ENCODE peak calls at places on chromosomes 3 and 15, in four cellular contexts. T is cardiac fibroblast; G is CD8-positive, alpha-beta memory T cell; N is lower leg skin. C is an unnamed sample.

GRCh38 chr3:174581551-174581950 is 277.6 kb upstream of the NAALADL2 start:
- DNase-seq in T (peak; percentile 14), G (no peak), N (no peak), C (no peak)

GRCh38 chr3:45084820-45085816 is 59.0 kb downstream of the CLEC3B start:
- DNase-seq in T (peak; percentile 92), G (no peak), N (no peak), C (no peak)

GRCh38 chr15:40092416-40093223 is 16.1 kb downstream of the BMF start:
- DNase-seq in T (peak; percentile 19), G (no peak), N (peak; percentile 80), C (no peak)

GRCh38 chr3:49500408-49501257 is 30.6 kb downstream of the DAG1 start:
- DNase-seq in T (peak; percentile 98), G (no peak), N (peak; percentile 83), C (no peak)

GRCh38 chr3:170196833-170197232 is 15.3 kb upstream of the PHC3 start:
- DNase-seq in T (peak; percentile 37), G (no peak), N (no peak), C (no peak)

GRCh38 chr3:38151667-38152265 is 13.3 kb downstream of the MYD88 start:
- DNase-seq in T (peak; percentile 73), G (no peak), N (no peak), C (no peak)

GRCh38 chr15:75024102-75024636 is 779 bp downstream of the PPCDC start:
- DNase-seq in T (peak; percentile 47), G (no peak), N (no peak), C (no peak)

GRCh38 chr3:14174483-14174882 is 3.9 kb downstream of the XPC start:
- DNase-seq in T (peak; percentile 42), G (no peak), N (no peak), C (no peak)

GRCh38 chr15:77836116-77836798 is 203.5 kb upstream of the LINGO1 start:
- DNase-seq in T (peak; percentile 33), G (no peak), N (no peak), C (no peak)

GRCh38 chr3:48795997-48796732 is 51.5 kb downstream of the PRKAR2A start:
- DNase-seq in T (no peak), G (no peak), N (no peak), C (no peak)

GRCh38 chr3:61561374-61562041 is at the start of gene PTPRG:
- DNase-seq in T (peak; percentile 94), G (no peak), N (peak; percentile 88), C (peak; percentile 90)

GRCh38 chr3:42115946-42116345 is 24.8 kb downstream of the TRAK1 start:
- DNase-seq in T (no peak), G (no peak), N (no peak), C (no peak)

GRCh38 chr3:48928679-48929078 is 10.0 kb downstream of the ARIH2 start:
- DNase-seq in T (peak; percentile 45), G (no peak), N (no peak), C (no peak)

GRCh38 chr15:101043011-101043410 is 123.9 kb downstream of the LRRK1 start:
- DNase-seq in T (no peak), G (no peak), N (no peak), C (no peak)

GRCh38 chr3:160661660-160662059 is 15.3 kb upstream of the ARL14 start:
- DNase-seq in T (no peak), G (no peak), N (no peak), C (no peak)

GRCh38 chr3:65328148-65328547 is 640.3 kb upstream of the ADAMTS9 start:
- DNase-seq in T (no peak), G (no peak), N (no peak), C (no peak)

GRCh38 chr3:139189943-139190342 is 145.3 kb upstream of the PRR23C start:
- DNase-seq in T (no peak), G (no peak), N (no peak), C (no peak)

GRCh38 chr3:132445812-132446211 is 28.5 kb downstream of the DNAJC13 start:
- DNase-seq in T (peak; percentile 61), G (no peak), N (no peak), C (no peak)

GRCh38 chr3:178275793-178276192 is 260.4 kb upstream of the KCNMB2 start:
- DNase-seq in T (no peak), G (no peak), N (no peak), C (no peak)

GRCh38 chr3:146685050-146685814 is 80.1 kb upstream of the PLSCR5 start:
- DNase-seq in T (no peak), G (no peak), N (no peak), C (no peak)

GRCh38 chr3:35946121-35946856 is 307.0 kb downstream of the ARPP21 start:
- DNase-seq in T (peak; percentile 73), G (no peak), N (no peak), C (no peak)

GRCh38 chr15:88447206-88447605 is 20.0 kb downstream of the MRPL46 start:
- DNase-seq in T (no peak), G (no peak), N (no peak), C (no peak)

GRCh38 chr3:167783781-167784180 is 48.3 kb downstream of the SERPINI1 start:
- DNase-seq in T (no peak), G (no peak), N (no peak), C (no peak)

GRCh38 chr3:50010959-50011358 is 71.0 kb downstream of the RBM6 start:
- DNase-seq in T (peak; percentile 49), G (no peak), N (no peak), C (no peak)

GRCh38 chr3:70999730-71000129 is 583.8 kb downstream of the FOXP1 start:
- DNase-seq in T (peak; percentile 81), G (no peak), N (no peak), C (no peak)

GRCh38 chr3:5010706-5011554 is 31.7 kb downstream of the BHLHE40 start:
- DNase-seq in T (no peak), G (peak; percentile 50), N (no peak), C (no peak)

GRCh38 chr3:17356581-17356980 is 385.9 kb downstream of the TBC1D5 start:
- DNase-seq in T (peak; percentile 18), G (no peak), N (no peak), C (no peak)
- H3K4me3 ChIP-seq in T (no peak overlapping the region), G (no peak overlapping the region), N (no peak overlapping the region), C (no peak overlapping the region)

GRCh38 chr3:195150194-195151118 is 120.5 kb downstream of the XXYLT1 start:
- DNase-seq in T (peak; percentile 98), G (no peak), N (peak; percentile 40), C (peak; percentile 57)
- H3K4me3 ChIP-seq in T (peak overlapping the region; percentile 15), G (peak overlapping the region; percentile 32), N (no peak overlapping the region), C (peak overlapping the region; percentile 16)

GRCh38 chr15:96351801-96352593 is 21.5 kb downstream of the NR2F2 start:
- DNase-seq in T (peak; percentile 60), G (no peak), N (no peak), C (no peak)
- H3K4me3 ChIP-seq in T (no peak overlapping the region), G (no peak overlapping the region), N (no peak overlapping the region), C (no peak overlapping the region)

DNA sequence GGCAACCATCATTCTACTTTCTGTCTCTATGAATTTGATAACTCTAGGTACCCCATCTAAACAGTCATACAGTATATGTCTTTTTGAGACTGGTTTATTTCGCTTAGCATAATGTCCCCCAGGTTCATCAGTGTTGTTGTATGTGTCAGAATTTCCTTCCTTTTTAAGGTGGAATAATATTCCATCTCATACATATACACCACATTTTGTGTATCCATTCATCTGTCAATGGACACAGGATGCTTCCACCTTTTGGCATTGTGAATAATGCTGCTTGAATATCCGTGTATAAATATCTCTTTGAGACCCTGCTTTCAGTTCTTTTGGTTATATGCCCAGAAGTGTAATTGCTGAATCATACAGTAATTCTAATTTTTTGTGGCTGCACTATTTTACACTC is 10.4 kb upstream of the ZFAND6 start:
- DNase-seq in T (no peak), G (no peak), N (no peak), C (no peak)
- H3K4me3 ChIP-seq in T (no peak overlapping the region), G (no peak overlapping the region), N (no peak overlapping the region), C (no peak overlapping the region)

GRCh38 chr15:92161039-92161670 is 232.5 kb upstream of the ST8SIA2 start:
- DNase-seq in T (no peak), G (no peak), N (no peak), C (peak; percentile 32)
- H3K4me3 ChIP-seq in T (no peak overlapping the region), G (no peak overlapping the region), N (no peak overlapping the region), C (peak overlapping the region; percentile 15)

DNA sequence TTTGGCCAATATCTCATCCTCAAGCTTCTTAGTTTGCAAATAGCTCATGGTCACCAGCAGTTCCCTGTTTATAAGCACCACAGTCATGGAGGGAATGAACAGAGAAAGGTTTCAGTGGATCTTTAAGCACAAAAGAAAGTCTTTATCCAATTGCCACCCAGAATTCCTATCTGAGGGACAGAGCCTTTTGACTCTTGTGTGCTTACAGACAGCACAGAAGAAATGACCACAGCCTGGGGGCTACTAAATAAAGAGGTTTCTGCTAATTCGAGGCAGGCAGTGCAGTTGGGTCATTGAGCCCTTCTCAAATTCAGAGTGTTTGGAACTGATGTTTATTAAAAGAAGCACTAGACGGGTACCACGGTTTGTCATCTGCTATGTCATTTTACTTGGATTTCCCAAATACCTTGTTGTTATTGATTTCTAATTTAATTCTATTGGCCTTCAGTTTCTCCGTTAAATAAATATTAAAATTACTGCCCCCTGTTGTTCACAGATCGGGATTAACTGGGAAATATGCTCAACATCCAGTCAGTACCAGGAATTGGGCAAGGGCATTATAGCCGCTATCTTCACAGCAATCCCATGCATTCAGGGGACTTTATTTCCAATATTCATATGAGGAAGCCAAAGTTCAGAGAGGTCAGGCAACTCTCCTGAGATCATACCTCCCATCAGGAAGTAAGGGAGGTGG is 3.6 kb downstream of the PRICKLE2 start:
- DNase-seq in T (no peak), G (no peak), N (no peak), C (no peak)
- H3K4me3 ChIP-seq in T (no peak overlapping the region), G (no peak overlapping the region), N (no peak overlapping the region), C (no peak overlapping the region)

GRCh38 chr15:73972984-73973682 is 19.0 kb downstream of the STOML1 start:
- DNase-seq in T (peak; percentile 88), G (peak; percentile 81), N (peak; percentile 83), C (peak; percentile 63)
- H3K4me3 ChIP-seq in T (no peak overlapping the region), G (no peak overlapping the region), N (no peak overlapping the region), C (no peak overlapping the region)

GRCh38 chr3:195892105-195892354 is 16.3 kb downstream of the TNK2 start:
- DNase-seq in T (no peak), G (no peak), N (no peak), C (no peak)
- H3K4me3 ChIP-seq in T (peak overlapping the region; percentile 32), G (no peak overlapping the region), N (no peak overlapping the region), C (no peak overlapping the region)

GRCh38 chr15:27563765-27564164 is 535.4 kb downstream of the OCA2 start:
- DNase-seq in T (no peak), G (no peak), N (no peak), C (no peak)

GRCh38 chr15:27564656-27565055 is 534.5 kb downstream of the OCA2 start:
- DNase-seq in T (no peak), G (no peak), N (no peak), C (no peak)

DNA sequence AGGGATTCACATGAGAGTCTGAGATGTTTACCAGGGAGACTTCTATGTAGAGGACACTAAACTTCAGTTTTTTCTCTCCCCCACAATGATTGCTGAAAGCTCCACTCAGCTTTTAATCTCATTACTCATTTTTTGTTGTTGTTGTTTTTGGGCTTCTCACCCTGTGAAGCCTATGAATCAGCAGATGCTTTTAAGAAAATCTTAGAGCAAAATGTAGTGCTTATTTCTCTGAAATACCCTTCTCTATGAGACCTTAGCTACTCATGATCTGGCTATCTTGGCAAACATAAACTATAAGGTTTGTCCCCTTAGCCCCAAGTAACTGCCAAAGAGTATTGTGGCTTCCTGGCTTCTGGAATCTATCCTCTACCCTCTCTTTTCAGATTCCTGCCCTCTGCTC is 537.3 kb downstream of the OCA2 start:
- DNase-seq in T (no peak), G (no peak), N (no peak), C (no peak)
- H3K4me3 ChIP-seq in T (no peak overlapping the region), G (no peak overlapping the region), N (no peak overlapping the region), C (no peak overlapping the region)

GRCh38 chr15:70062321-70062956 is 35.3 kb downstream of the TLE3 start:
- DNase-seq in T (peak; percentile 84), G (peak; percentile 34), N (peak; percentile 57), C (no peak)
- H3K4me3 ChIP-seq in T (no peak overlapping the region), G (no peak overlapping the region), N (no peak overlapping the region), C (no peak overlapping the region)

C was measured in GM06990.